ENCODE peak calls at places on chromosomes 11 and 22, in five cellular contexts. B, W, A, D and Z are unnamed samples. For H3K36me3, the result is how much of the 10 kb centered on the place peaks cover.

GRCh38 chr11:122215244-122215992 is 99.4 kb upstream of the BLID start:
- DNase-seq in B (no peak), W (peak), A (peak), D (peak), Z (peak)

GRCh38 chr11:68275721-68276488 is 4.1 kb upstream of the C11orf24 start:
- DNase-seq in B (no peak), W (no peak), A (no peak), D (no peak), Z (peak)

GRCh38 chr11:72144807-72145565 is 9.5 kb downstream of the FOLR3 start:
- DNase-seq in B (no peak), W (peak), A (peak), D (no peak), Z (no peak)

GRCh38 chr11:65316311-65316978 is 1.8 kb downstream of the CDC42EP2 start:
- DNase-seq in B (no peak), W (peak), A (no peak), D (no peak), Z (no peak)

GRCh38 chr11:113283881-113284280 is 30.5 kb upstream of the TTC12 start:
- DNase-seq in B (no peak), W (no peak), A (no peak), D (no peak), Z (no peak)

GRCh38 chr22:40890881-40891280 is 29.0 kb upstream of the DNAJB7 start:
- DNase-seq in B (no peak), W (peak), A (no peak), D (no peak), Z (no peak)

GRCh38 chr11:45924036-45924915 is 1.8 kb downstream of the LARGE2 start:
- DNase-seq in B (no peak), W (no peak), A (no peak), D (peak), Z (peak)

GRCh38 chr11:48013269-48013901 is 33.0 kb downstream of the PTPRJ start:
- DNase-seq in B (peak), W (no peak), A (no peak), D (no peak), Z (peak)

GRCh38 chr11:104873252-104873651 is 25.0 kb downstream of the CASP12 start:
- DNase-seq in B (no peak), W (no peak), A (peak), D (peak), Z (no peak)

GRCh38 chr11:20566591-20567434 is 32.6 kb upstream of the SLC6A5 start:
- DNase-seq in B (no peak), W (no peak), A (no peak), D (no peak), Z (no peak)

GRCh38 chr11:34387653-34388052 is 29.8 kb upstream of the ABTB2 start:
- DNase-seq in B (no peak), W (no peak), A (no peak), D (no peak), Z (no peak)

GRCh38 chr11:44017443-44018126 is 30.2 kb upstream of the ACCSL start:
- DNase-seq in B (no peak), W (no peak), A (no peak), D (no peak), Z (no peak)

GRCh38 chr11:1458340-1459218 is 28.0 kb downstream of the MOB2 start:
- DNase-seq in B (no peak), W (peak), A (peak), D (peak), Z (no peak)

GRCh38 chr22:33006220-33006954 is 51.8 kb downstream of the SYN3 start:
- DNase-seq in B (no peak), W (no peak), A (no peak), D (no peak), Z (peak)

GRCh38 chr11:119415966-119416365 is 7.0 kb downstream of the THY1 start:
- DNase-seq in B (no peak), W (no peak), A (no peak), D (peak), Z (no peak)

GRCh38 chr11:64923944-64924909 is at the start of gene PPP2R5B:
- DNase-seq in B (peak), W (peak), A (peak), D (peak), Z (peak)

GRCh38 chr11:12537778-12538401 is 136.3 kb upstream of the TEAD1 start:
- DNase-seq in B (no peak), W (no peak), A (no peak), D (no peak), Z (no peak)

GRCh38 chr11:7019500-7020182 is 505 bp downstream of the ZNF214 start:
- DNase-seq in B (no peak), W (peak), A (peak), D (peak), Z (no peak)

GRCh38 chr11:95920460-95921105 is 3.3 kb downstream of the MTMR2 start:
- DNase-seq in B (no peak), W (peak), A (no peak), D (no peak), Z (no peak)

GRCh38 chr11:69666261-69666660 is 8.9 kb downstream of the LTO1 start:
- DNase-seq in B (no peak), W (no peak), A (no peak), D (peak), Z (peak)

GRCh38 chr11:75986966-75987365 is 172.0 kb downstream of the UVRAG start:
- DNase-seq in B (no peak), W (no peak), A (no peak), D (no peak), Z (no peak)

GRCh38 chr22:38088723-38089473 is 4.9 kb upstream of the SLC16A8 start:
- DNase-seq in B (no peak), W (no peak), A (no peak), D (peak), Z (no peak)
- H3K4me3 ChIP-seq in B (no peak), W (peak), A (no peak), D (peak), Z (no peak)

GRCh38 chr22:24565077-24565476 is 9.3 kb downstream of the SNRPD3 start:
- DNase-seq in B (no peak), W (no peak), A (no peak), D (no peak), Z (peak)
- H3K36me3 ChIP-seq in B (half or more), W (under half), A (half or more), D (under half), Z (half or more)

GRCh38 chr11:83282084-83282716 is 4.0 kb downstream of the CCDC90B start:
- DNase-seq in B (no peak), W (peak), A (no peak), D (no peak), Z (no peak)
- H3K4me3 ChIP-seq in B (peak), W (peak), A (no peak), D (no peak), Z (no peak)

GRCh38 chr22:49879871-49880270 is 26.2 kb downstream of the ZBED4 start:
- DNase-seq in B (no peak), W (no peak), A (no peak), D (no peak), Z (no peak)

GRCh38 chr22:49881856-49882255 is 28.2 kb downstream of the ZBED4 start:
- DNase-seq in B (no peak), W (no peak), A (no peak), D (no peak), Z (no peak)

GRCh38 chr22:49880281-49880680 is 26.6 kb downstream of the ZBED4 start:
- DNase-seq in B (no peak), W (no peak), A (peak), D (peak), Z (peak)

GRCh38 chr22:49877642-49878041 is 24.0 kb downstream of the ZBED4 start:
- DNase-seq in B (no peak), W (no peak), A (no peak), D (no peak), Z (peak)

GRCh38 chr22:49878206-49878605 is 24.6 kb downstream of the ZBED4 start:
- DNase-seq in B (no peak), W (no peak), A (no peak), D (no peak), Z (no peak)
- H3K36me3 ChIP-seq in B (under half), W (under half), A (under half), D (under half), Z (under half)